ENCODE peak calls at places on chromosomes 5 and 9, in ten cellular contexts. E, T, V, D, F, I, Z, N, G and R are unnamed samples.

GRCh38 chr5:92455011-92455410 is 1071.9 kb upstream of the ARRDC3 start:
- DNase-seq in N (no peak), G (no peak), Z (no peak), I (no peak), T (no peak), V (no peak), F (no peak), E (no peak), D (no peak), R (no peak)

GRCh38 chr5:37915078-37915736 is 75.4 kb upstream of the GDNF start:
- DNase-seq in G (no peak), T (no peak), N (no peak), E (no peak), F (no peak), I (no peak), Z (no peak), V (no peak), D (no peak), R (no peak)

GRCh38 chr9:13716620-13717019 is 437.1 kb upstream of the MPDZ start:
- DNase-seq in F (no peak), Z (no peak), G (no peak), T (no peak), I (no peak), V (no peak), E (no peak), D (no peak), N (no peak), R (no peak)

GRCh38 chr5:132195727-132196126 is 31.9 kb downstream of the P4HA2 start:
- DNase-seq in V (no peak), Z (no peak), E (no peak), D (no peak), F (no peak), N (no peak), I (no peak), G (no peak), T (no peak), R (no peak)

GRCh38 chr5:72203251-72203845 is 96.1 kb downstream of the MAP1B start:
- DNase-seq in F (no peak), I (no peak), V (no peak), T (no peak), G (no peak), Z (no peak), D (peak), N (no peak), E (no peak), R (no peak)

GRCh38 chr5:1933364-1934055 is 50.8 kb upstream of the IRX4 start:
- DNase-seq in I (no peak), G (no peak), D (no peak), N (no peak), F (no peak), V (no peak), E (no peak), T (no peak), Z (no peak), R (no peak)

GRCh38 chr5:169838688-169839087 is 141.6 kb downstream of the INSYN2B start:
- DNase-seq in D (no peak), N (no peak), I (no peak), F (no peak), T (no peak), E (no peak), Z (no peak), G (no peak), V (no peak), R (no peak)

GRCh38 chr5:157563373-157564148 is 12.0 kb downstream of the ADAM19 start:
- DNase-seq in T (no peak), I (no peak), N (no peak), Z (no peak), G (no peak), V (peak), E (peak), F (no peak), D (peak), R (peak)

GRCh38 chr5:136004436-136004835 is 24.4 kb upstream of the TGFBI start:
- DNase-seq in T (no peak), Z (no peak), G (no peak), E (no peak), D (peak), N (no peak), V (peak), F (peak), I (no peak), R (no peak)

GRCh38 chr5:123398058-123398728 is 25.0 kb downstream of the CEP120 start:
- DNase-seq in N (no peak), Z (no peak), I (no peak), V (no peak), T (no peak), D (no peak), F (no peak), G (no peak), E (no peak), R (no peak)

GRCh38 chr9:107636596-107637405 is 147.2 kb upstream of the KLF4 start:
- DNase-seq in T (no peak), Z (no peak), N (no peak), V (no peak), D (no peak), F (no peak), E (no peak), I (no peak), G (no peak), R (no peak)

GRCh38 chr9:7794196-7794595 is 5.4 kb downstream of the DMAC1 start:
- DNase-seq in Z (no peak), E (no peak), V (no peak), G (no peak), T (no peak), F (no peak), I (no peak), N (no peak), D (no peak), R (no peak)

GRCh38 chr5:34002629-34003328 is 5.1 kb downstream of the AMACR start:
- DNase-seq in T (no peak), Z (no peak), V (no peak), G (no peak), F (no peak), E (no peak), D (peak), N (no peak), I (no peak), R (no peak)

GRCh38 chr5:169695919-169696490 is 58.9 kb downstream of the DOCK2 start:
- DNase-seq in T (peak), E (no peak), V (peak), F (no peak), G (no peak), I (no peak), Z (no peak), N (no peak), D (peak), R (no peak)

GRCh38 chr5:321233-321725 is at the start of gene AHRR:
- DNase-seq in I (no peak), T (peak), F (peak), E (peak), V (peak), D (peak), Z (no peak), G (peak), N (no peak), R (peak)

GRCh38 chr5:97550164-97550563 is 367.1 kb upstream of the RIOK2 start:
- DNase-seq in T (peak), Z (no peak), D (peak), F (no peak), G (no peak), I (no peak), N (no peak), E (no peak), V (peak), R (no peak)

GRCh38 chr5:159448841-159449407 is 118.6 kb upstream of the IL12B start:
- DNase-seq in F (no peak), V (no peak), E (no peak), D (no peak), N (no peak), Z (no peak), T (no peak), G (no peak), I (no peak), R (no peak)

GRCh38 chr5:157126-157715 is 34.1 kb upstream of the LRRC14B start:
- DNase-seq in N (no peak), Z (no peak), G (no peak), V (no peak), I (peak), F (no peak), D (no peak), E (no peak), T (no peak), R (no peak)

GRCh38 chr5:148387325-148387724 is 3.6 kb downstream of the FBXO38 start:
- DNase-seq in G (no peak), Z (no peak), I (no peak), T (no peak), E (no peak), N (no peak), F (no peak), V (peak), D (peak), R (no peak)

GRCh38 chr5:139426222-139426885 is 13.0 kb downstream of the DNAJC18 start:
- DNase-seq in D (peak), F (no peak), V (peak), I (no peak), N (no peak), G (no peak), Z (no peak), T (no peak), E (no peak), R (no peak)

GRCh38 chr5:180813418-180813817 is 10.8 kb upstream of the MGAT1 start:
- DNase-seq in F (no peak), N (no peak), T (no peak), G (no peak), I (no peak), Z (no peak), E (no peak), V (no peak), D (no peak), R (no peak)

GRCh38 chr9:35935261-35935660 is 22.7 kb downstream of the OR2S2 start:
- DNase-seq in G (no peak), Z (no peak), E (no peak), D (no peak), N (no peak), T (no peak), V (no peak), I (no peak), F (no peak), R (no peak)

GRCh38 chr9:86667307-86667706 is 280.0 kb downstream of the GAS1 start:
- DNase-seq in Z (no peak), T (no peak), E (no peak), V (peak), F (no peak), I (no peak), G (no peak), D (peak), N (no peak), R (no peak)

GRCh38 chr9:120306088-120306487 is 273.9 kb downstream of the CDK5RAP2 start:
- DNase-seq in G (no peak), I (no peak), V (no peak), T (no peak), E (no peak), D (no peak), Z (no peak), N (no peak), F (no peak), R (no peak)